ENCODE peak calls at places on chromosomes 11 and 22, in five cellular contexts. P, C, Q, S and Y are unnamed samples.

GRCh38 chr22:43390166-43390565 is 21.6 kb upstream of the MPPED1 start:
- DNase-seq in Q (no peak), S (no peak), C (no peak), P (no peak), Y (no peak)

GRCh38 chr11:112162761-112163669 is 879 bp downstream of the IL18 start:
- DNase-seq in Q (peak; percentile 69), P (no peak), S (peak; percentile 39), C (no peak), Y (no peak)

GRCh38 chr22:39699631-39700348 is 129.2 kb downstream of the CACNA1I start:
- DNase-seq in P (no peak), C (no peak), S (no peak), Q (no peak), Y (no peak)

GRCh38 chr22:36763576-36763975 is 12.3 kb downstream of the IFT27 start:
- DNase-seq in Q (no peak), P (no peak), C (no peak), S (no peak), Y (no peak)

GRCh38 chr11:72642815-72643511 is 31.3 kb downstream of the PDE2A start:
- DNase-seq in S (peak; percentile 63), Q (peak; percentile 48), P (peak; percentile 75), C (peak; percentile 51), Y (peak; percentile 55)

GRCh38 chr22:27105142-27106025 is 448.0 kb downstream of the MIAT start:
- DNase-seq in Q (peak; percentile 93), S (peak; percentile 69), P (no peak), C (no peak), Y (no peak)

GRCh38 chr11:45671246-45672171 is 6.1 kb upstream of the CHST1 start:
- DNase-seq in Q (no peak), S (no peak), P (no peak), C (no peak), Y (no peak)

GRCh38 chr11:8649361-8649760 is 33.1 kb downstream of the TRIM66 start:
- DNase-seq in P (no peak), C (no peak), Q (peak; percentile 76), S (peak; percentile 79), Y (no peak)

GRCh38 chr22:23718371-23719165 is 27.8 kb downstream of the RGL4 start:
- DNase-seq in Q (no peak), S (no peak), C (no peak), P (no peak), Y (no peak)

GRCh38 chr22:44063462-44064371 is 39.6 kb downstream of the PARVB start:
- DNase-seq in P (peak; percentile 37), Q (no peak), C (no peak), S (no peak), Y (no peak)

GRCh38 chr11:102546923-102547471 is 16.4 kb upstream of the MMP7 start:
- DNase-seq in C (no peak), S (no peak), Q (no peak), P (peak; percentile 98), Y (no peak)

GRCh38 chr11:26330255-26330654 is 1.7 kb upstream of the ANO3 start:
- DNase-seq in S (no peak), P (no peak), Q (no peak), C (no peak), Y (no peak)

GRCh38 chr11:97743205-97743742 is 1277.5 kb upstream of the CNTN5 start:
- DNase-seq in S (no peak), C (no peak), P (peak; percentile 16), Q (peak; percentile 1), Y (no peak)

GRCh38 chr11:63814383-63814736 is 1.1 kb downstream of the SPINDOC start:
- DNase-seq in Q (no peak), C (no peak), P (peak; percentile 33), S (no peak), Y (no peak)

GRCh38 chr11:22163394-22163797 is 29.5 kb upstream of the ANO5 start:
- DNase-seq in C (no peak), P (peak; percentile 93), Q (no peak), S (no peak), Y (no peak)

GRCh38 chr11:60168306-60168705 is 14.6 kb downstream of the MS4A6A start:
- DNase-seq in S (no peak), Q (no peak), P (no peak), C (no peak), Y (no peak)